ENCODE peak calls at places on chromosomes 4 and X, in five cellular contexts. V is K562, H is HCT116, W is SK-N-SH, Q is GM12878. K is an unnamed sample.

GRCh38 chrX:42746606-42747005 is 31.4 kb downstream of the PPP1R2C start:
- DNase-seq in W (no peak), V (no peak), Q (no peak), H (no peak), K (no peak)

GRCh38 chr4:34181891-34182290 is 2062.4 kb downstream of the ARAP2 start:
- DNase-seq in H (peak), W (no peak), V (no peak), Q (no peak), K (no peak)

GRCh38 chr4:7938513-7939376 is 916 bp downstream of the AFAP1 start:
- DNase-seq in W (peak), H (no peak), Q (no peak), V (no peak), K (no peak)

GRCh38 chr4:124262211-124263179 is 450.0 kb downstream of the ANKRD50 start:
- DNase-seq in V (peak), H (peak), Q (peak), W (peak), K (peak)

GRCh38 chr4:184384056-184384809 is 90.1 kb downstream of the IRF2 start:
- DNase-seq in V (no peak), Q (peak), H (no peak), W (no peak), K (peak)

GRCh38 chrX:1313788-1314187 is 22.8 kb upstream of the IL3RA start:
- DNase-seq in V (no peak), H (no peak), W (no peak), Q (no peak), K (no peak)

GRCh38 chr4:183260491-183261151 is 59.5 kb downstream of the CLDN22 start:
- DNase-seq in V (no peak), W (no peak), Q (no peak), H (no peak), K (peak)

GRCh38 chr4:29278580-29278979 is 1441.6 kb upstream of the PCDH7 start:
- DNase-seq in W (no peak), Q (no peak), H (no peak), V (no peak), K (no peak)

GRCh38 chr4:105246712-105247111 is 100.0 kb downstream of the TET2 start:
- DNase-seq in H (no peak), Q (no peak), V (no peak), W (no peak), K (no peak)

GRCh38 chr4:78293841-78294301 is 236.7 kb downstream of the FRAS1 start:
- DNase-seq in Q (no peak), V (no peak), W (no peak), H (no peak), K (no peak)

GRCh38 chr4:118190903-118191302 is 156.6 kb downstream of the NDST3 start:
- DNase-seq in V (no peak), W (no peak), H (no peak), Q (no peak), K (no peak)

GRCh38 chrX:46831620-46832327 is 5.1 kb upstream of the RP2 start:
- DNase-seq in Q (no peak), V (no peak), H (no peak), W (no peak), K (no peak)

GRCh38 chr4:169102011-169102410 is 92.0 kb upstream of the CBR4 start:
- DNase-seq in Q (no peak), W (no peak), H (no peak), V (no peak), K (no peak)

GRCh38 chrX:8037593-8038348 is 110.6 kb upstream of the PNPLA4 start:
- DNase-seq in W (no peak), Q (no peak), V (no peak), H (no peak), K (no peak)

GRCh38 chrX:48560681-48561080 is 13.6 kb upstream of the RBM3 start:
- DNase-seq in V (no peak), W (no peak), H (no peak), Q (no peak), K (no peak)

GRCh38 chrX:19613645-19614323 is 98.5 kb upstream of the MAP3K15 start:
- DNase-seq in Q (no peak), V (no peak), W (no peak), H (no peak), K (no peak)

GRCh38 chr4:1310031-1310795 is 20.5 kb downstream of the MAEA start:
- DNase-seq in H (no peak), Q (no peak), V (no peak), W (no peak), K (no peak)

GRCh38 chrX:119325456-119325855 is 73.7 kb upstream of the SLC25A43 start:
- DNase-seq in Q (no peak), H (no peak), V (no peak), W (no peak), K (no peak)

GRCh38 chrX:12971282-12972003 is 3.5 kb upstream of the TMSB4X start:
- DNase-seq in V (no peak), W (no peak), Q (no peak), H (no peak), K (no peak)

GRCh38 chr4:532588-533317 is 33.7 kb downstream of the PIGG start:
- DNase-seq in W (peak), Q (no peak), V (peak), H (no peak), K (peak)

GRCh38 chr4:56512166-56512565 is 6.6 kb downstream of the ARL9 start:
- DNase-seq in H (no peak), V (no peak), Q (no peak), W (no peak), K (no peak)

GRCh38 chr4:67871867-67872266 is 11.9 kb downstream of the TMPRSS11D start:
- DNase-seq in Q (no peak), H (peak), V (no peak), W (peak), K (peak)

GRCh38 chrX:133586443-133586842 is 171.2 kb upstream of the GPC4 start:
- DNase-seq in V (no peak), H (no peak), W (no peak), Q (no peak), K (peak)

GRCh38 chrX:130030826-130031225 is 48.4 kb downstream of the BCORL1 start:
- DNase-seq in V (no peak), H (no peak), Q (no peak), W (no peak), K (no peak)

GRCh38 chr4:18390655-18391369 is 369.3 kb upstream of the LCORL start:
- DNase-seq in V (no peak), Q (no peak), H (peak), W (no peak), K (no peak)

GRCh38 chr4:20271954-20272353 is 20.2 kb downstream of the SLIT2 start:
- DNase-seq in H (no peak), Q (no peak), V (no peak), W (no peak), K (no peak)

GRCh38 chrX:115940888-115941332 is 229.6 kb upstream of the AGTR2 start:
- DNase-seq in W (peak), H (no peak), V (no peak), Q (peak), K (peak)

GRCh38 chrX:39729834-39730670 is 367.7 kb downstream of the BCOR start:
- DNase-seq in W (peak), V (no peak), Q (no peak), H (no peak), K (no peak)

GRCh38 chr4:3302786-3303444 is 10.1 kb downstream of the RGS12 start:
- DNase-seq in Q (no peak), V (no peak), H (no peak), W (no peak), K (no peak)

GRCh38 chrX:139156356-139156755 is 374.2 kb upstream of the F9 start:
- DNase-seq in H (no peak), Q (no peak), V (no peak), W (no peak), K (no peak)

GRCh38 chrX:68808686-68809357 is 20.0 kb upstream of the EFNB1 start:
- DNase-seq in V (no peak), H (peak), Q (no peak), W (peak), K (no peak)

GRCh38 chrX:24020280-24020876 is 6.6 kb downstream of the KLHL15 start:
- DNase-seq in Q (no peak), W (no peak), V (no peak), H (no peak), K (no peak)

GRCh38 chr4:125322363-125322730 is 7.6 kb downstream of the FAT4 start:
- DNase-seq in H (no peak), W (no peak), Q (no peak), V (no peak), K (no peak)

GRCh38 chrX:10031743-10032142 is 64.6 kb downstream of the CLDN34 start:
- DNase-seq in V (no peak), W (no peak), Q (no peak), H (no peak), K (no peak)

GRCh38 chr4:139509727-139510410 is 46.1 kb downstream of the SETD7 start:
- DNase-seq in H (no peak), Q (no peak), V (no peak), W (no peak), K (peak)
- TF ChIP-seq JUND in H (no peak), Q (no peak), V (no peak), W (no peak), K (no peak)

GRCh38 chr4:109185951-109186350 is 116.5 kb downstream of the COL25A1 start:
- DNase-seq in Q (no peak), V (no peak), H (no peak), W (no peak), K (no peak)
- TF ChIP-seq JUND in Q (no peak), V (no peak), H (no peak), W (no peak), K (no peak)

GRCh38 chr4:128525939-128526630 is 238.5 kb upstream of the PGRMC2 start:
- DNase-seq in W (no peak), V (no peak), H (no peak), Q (no peak), K (no peak)
- TF ChIP-seq JUND in W (no peak), V (no peak), H (no peak), Q (no peak), K (peak)

GRCh38 chrX:74018253-74018652 is 285.7 kb upstream of the ZCCHC13 start:
- DNase-seq in W (no peak), H (no peak), V (no peak), Q (no peak), K (no peak)

DNA sequence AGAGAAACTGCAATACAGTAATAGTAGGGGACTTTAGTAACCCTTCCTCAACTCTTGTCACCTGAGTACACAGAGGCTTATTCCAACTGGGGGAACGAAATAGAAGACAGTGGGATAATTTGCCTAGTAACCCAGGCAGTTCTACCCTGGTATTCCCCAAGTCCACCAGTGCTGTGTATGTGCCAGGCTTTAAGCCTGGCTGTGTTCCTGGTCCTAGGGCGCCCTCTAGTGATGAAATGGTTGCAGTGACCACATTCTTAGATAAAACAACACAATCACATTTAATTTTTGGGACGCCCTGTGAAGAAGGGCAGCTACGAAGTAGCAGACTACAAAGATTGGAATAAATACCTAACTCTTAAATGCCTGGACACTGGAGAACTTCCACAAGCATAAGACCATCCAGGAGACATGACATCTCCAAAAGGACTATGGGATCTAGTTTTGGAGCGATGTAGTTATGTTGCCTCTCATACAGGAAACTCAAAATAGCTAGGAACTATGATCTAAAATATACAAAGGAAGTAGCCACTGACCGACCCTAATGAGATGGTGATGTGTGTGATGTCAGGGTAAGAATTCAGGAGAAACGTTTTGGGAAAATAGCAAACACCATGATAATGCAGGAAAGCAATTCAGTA is 288.5 kb upstream of the ZCCHC13 start:
- DNase-seq in Q (peak), W (peak), V (peak), H (peak), K (no peak)
- TF ChIP-seq JUND in Q (no peak), W (no peak), V (no peak), H (no peak), K (no peak)

DNA sequence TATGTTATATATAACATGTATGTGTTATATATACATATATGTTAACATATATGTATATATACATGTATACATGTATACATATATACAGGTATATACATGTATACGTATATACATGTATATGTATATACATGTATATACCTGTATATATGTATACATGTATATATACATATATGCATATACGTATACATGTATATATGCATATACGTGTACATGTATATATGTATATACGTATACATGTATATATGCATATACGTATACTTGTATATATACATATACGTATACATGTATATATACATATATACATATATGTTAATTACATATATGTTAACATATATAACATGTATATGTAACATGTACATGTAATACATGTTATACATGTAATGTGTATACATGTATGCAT is 1077.3 kb upstream of the ADGRL3 start:
- DNase-seq in W (no peak), H (no peak), Q (no peak), V (no peak), K (no peak)
- TF ChIP-seq JUND in W (no peak), H (no peak), Q (no peak), V (no peak), K (no peak)

GRCh38 chr4:11912886-11913285 is 484.2 kb upstream of the HS3ST1 start:
- DNase-seq in Q (no peak), W (no peak), V (no peak), H (peak), K (no peak)

GRCh38 chr4:11910780-11911179 is 482.1 kb upstream of the HS3ST1 start:
- DNase-seq in Q (no peak), H (no peak), W (no peak), V (no peak), K (no peak)

GRCh38 chr4:11908712-11909111 is 480.0 kb upstream of the HS3ST1 start:
- DNase-seq in Q (no peak), H (no peak), V (no peak), W (no peak), K (no peak)

DNA sequence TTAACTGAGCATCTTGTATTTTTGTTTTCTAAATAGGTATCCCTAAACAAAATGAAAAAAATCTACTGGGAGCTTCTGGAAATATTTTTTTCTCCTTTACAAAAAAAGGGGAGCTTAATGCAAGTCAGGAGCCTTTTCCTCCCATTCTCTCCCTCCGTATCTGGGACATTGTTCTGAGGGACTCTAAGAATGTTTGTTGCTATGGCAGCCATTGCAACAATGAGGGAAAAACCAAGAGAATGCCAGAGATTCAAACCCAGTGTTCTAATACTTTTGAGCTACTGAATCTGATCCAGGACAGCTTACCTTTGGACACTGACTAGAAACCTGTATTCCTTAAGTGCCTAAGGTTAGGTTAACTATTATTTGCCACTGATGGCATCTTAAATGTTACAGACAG is 485.7 kb upstream of the HS3ST1 start:
- DNase-seq in Q (no peak), H (no peak), W (no peak), V (no peak), K (no peak)
- TF ChIP-seq JUND in Q (no peak), H (no peak), W (no peak), V (no peak), K (no peak)

DNA sequence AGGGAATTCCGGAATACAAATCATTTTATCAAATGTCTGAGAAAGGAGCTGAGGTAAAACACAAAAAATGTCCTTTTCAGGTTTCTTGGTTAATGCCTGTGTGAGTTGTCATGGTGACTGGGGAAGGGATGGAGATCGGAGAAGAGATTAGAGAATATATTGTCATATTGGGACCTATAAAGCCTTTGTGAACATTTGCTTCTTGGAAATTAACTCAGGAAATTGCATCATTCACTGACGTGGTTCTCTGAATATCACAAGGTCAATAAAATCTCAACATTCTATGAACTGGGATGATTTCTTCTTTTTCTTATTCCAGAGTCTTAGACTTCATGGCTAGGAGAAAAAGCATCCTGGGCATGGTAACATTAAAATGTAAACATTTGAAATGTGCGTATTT is 174.8 kb upstream of the GLRA2 start:
- DNase-seq in Q (no peak), V (no peak), H (no peak), W (no peak), K (no peak)
- TF ChIP-seq JUND in Q (no peak), V (no peak), H (no peak), W (no peak), K (no peak)

GRCh38 chrX:67601771-67602170 is 58.0 kb downstream of the AR start:
- DNase-seq in Q (no peak), H (no peak), W (no peak), V (no peak), K (no peak)
- TF ChIP-seq JUND in Q (no peak), H (no peak), W (no peak), V (no peak), K (no peak)

GRCh38 chr4:152166567-152166966 is 369.3 kb downstream of the FBXW7 start:
- DNase-seq in H (no peak), W (no peak), V (peak), Q (no peak), K (no peak)

GRCh38 chr4:152165851-152166250 is 370.0 kb downstream of the FBXW7 start:
- DNase-seq in W (no peak), H (no peak), V (no peak), Q (no peak), K (no peak)

GRCh38 chr4:152162331-152162697 is 373.6 kb downstream of the FBXW7 start:
- DNase-seq in V (no peak), W (no peak), H (no peak), Q (no peak), K (no peak)

GRCh38 chr4:152164561-152164960 is 371.3 kb downstream of the FBXW7 start:
- DNase-seq in H (no peak), V (no peak), Q (no peak), W (no peak), K (no peak)

GRCh38 chr4:152165146-152165545 is 370.7 kb downstream of the FBXW7 start:
- DNase-seq in V (no peak), Q (no peak), W (no peak), H (no peak), K (no peak)
- TF ChIP-seq JUND in V (no peak), Q (no peak), W (no peak), H (no peak), K (no peak)